ENCODE peak calls at places on chromosomes 1 and 21, in nine cellular contexts. F, M, L, N, H, G, Z, U and P are unnamed samples.

GRCh38 chr1:115545096-115545720 is 96.6 kb upstream of the VANGL1 start:
- DNase-seq in U (peak), Z (no peak), G (no peak), F (no peak), L (no peak), H (no peak), N (peak), M (no peak), P (no peak)

GRCh38 chr1:226678701-226679100 is 60.4 kb downstream of the ITPKB start:
- DNase-seq in G (no peak), U (no peak), M (no peak), H (no peak), F (no peak), N (no peak), Z (no peak), L (no peak), P (peak)

GRCh38 chr1:178020968-178021640 is 51.2 kb upstream of the SEC16B start:
- DNase-seq in U (no peak), M (no peak), Z (no peak), H (no peak), G (no peak), F (no peak), L (no peak), N (no peak), P (no peak)

GRCh38 chr1:161182214-161182613 is 4.9 kb upstream of the B4GALT3 start:
- DNase-seq in H (peak), N (no peak), U (peak), G (no peak), L (no peak), Z (no peak), M (peak), F (no peak), P (no peak)

GRCh38 chr1:56911098-56911497 is 54.7 kb downstream of the C8B start:
- DNase-seq in N (no peak), L (no peak), F (no peak), U (peak), G (no peak), H (peak), M (no peak), Z (no peak), P (no peak)

GRCh38 chr1:161115132-161115711 is 2.6 kb downstream of the PFDN2 start:
- DNase-seq in H (no peak), L (no peak), N (peak), U (peak), G (peak), F (peak), M (peak), Z (no peak), P (no peak)

GRCh38 chr1:232905324-232906034 is 44.9 kb upstream of the NTPCR start:
- DNase-seq in Z (peak), H (no peak), N (no peak), G (no peak), U (peak), M (peak), F (no peak), L (no peak), P (peak)

GRCh38 chr1:69312055-69312732 is 255.5 kb upstream of the LRRC7 start:
- DNase-seq in F (no peak), U (peak), N (no peak), M (no peak), G (no peak), H (no peak), Z (no peak), L (no peak), P (no peak)

GRCh38 chr1:109113787-109114568 is at the start of gene ELAPOR1:
- DNase-seq in M (no peak), H (peak), N (no peak), F (peak), U (peak), Z (peak), G (no peak), L (no peak), P (peak)

GRCh38 chr21:44648557-44649311 is 2.5 kb downstream of the KRTAP10-11 start:
- DNase-seq in G (no peak), Z (no peak), M (no peak), L (no peak), H (no peak), F (no peak), N (no peak), U (no peak), P (no peak)

GRCh38 chr21:14757533-14758327 is 211.6 kb upstream of the SAMSN1 start:
- DNase-seq in G (no peak), H (no peak), L (no peak), N (no peak), Z (no peak), M (no peak), U (no peak), F (no peak), P (no peak)

GRCh38 chr1:59046730-59047157 is 250.2 kb upstream of the FGGY start:
- DNase-seq in H (peak), U (no peak), Z (peak), F (no peak), M (no peak), N (no peak), L (no peak), G (no peak), P (peak)

GRCh38 chr1:145893306-145894055 is 7.8 kb upstream of the ANKRD35 start:
- DNase-seq in H (no peak), F (no peak), G (no peak), Z (no peak), M (no peak), N (no peak), U (no peak), L (no peak), P (no peak)

GRCh38 chr1:145892486-145893087 is 6.9 kb upstream of the ANKRD35 start:
- DNase-seq in L (no peak), H (no peak), F (no peak), Z (no peak), U (no peak), N (no peak), G (no peak), M (peak), P (no peak)

GRCh38 chr1:145889722-145890121 is 4.1 kb upstream of the ANKRD35 start:
- DNase-seq in L (no peak), H (no peak), G (no peak), F (no peak), Z (no peak), M (no peak), N (no peak), U (no peak), P (no peak)

GRCh38 chr1:145891143-145891542 is 5.5 kb upstream of the ANKRD35 start:
- DNase-seq in L (no peak), U (no peak), Z (no peak), N (no peak), M (peak), H (no peak), F (no peak), G (no peak), P (no peak)

DNA sequence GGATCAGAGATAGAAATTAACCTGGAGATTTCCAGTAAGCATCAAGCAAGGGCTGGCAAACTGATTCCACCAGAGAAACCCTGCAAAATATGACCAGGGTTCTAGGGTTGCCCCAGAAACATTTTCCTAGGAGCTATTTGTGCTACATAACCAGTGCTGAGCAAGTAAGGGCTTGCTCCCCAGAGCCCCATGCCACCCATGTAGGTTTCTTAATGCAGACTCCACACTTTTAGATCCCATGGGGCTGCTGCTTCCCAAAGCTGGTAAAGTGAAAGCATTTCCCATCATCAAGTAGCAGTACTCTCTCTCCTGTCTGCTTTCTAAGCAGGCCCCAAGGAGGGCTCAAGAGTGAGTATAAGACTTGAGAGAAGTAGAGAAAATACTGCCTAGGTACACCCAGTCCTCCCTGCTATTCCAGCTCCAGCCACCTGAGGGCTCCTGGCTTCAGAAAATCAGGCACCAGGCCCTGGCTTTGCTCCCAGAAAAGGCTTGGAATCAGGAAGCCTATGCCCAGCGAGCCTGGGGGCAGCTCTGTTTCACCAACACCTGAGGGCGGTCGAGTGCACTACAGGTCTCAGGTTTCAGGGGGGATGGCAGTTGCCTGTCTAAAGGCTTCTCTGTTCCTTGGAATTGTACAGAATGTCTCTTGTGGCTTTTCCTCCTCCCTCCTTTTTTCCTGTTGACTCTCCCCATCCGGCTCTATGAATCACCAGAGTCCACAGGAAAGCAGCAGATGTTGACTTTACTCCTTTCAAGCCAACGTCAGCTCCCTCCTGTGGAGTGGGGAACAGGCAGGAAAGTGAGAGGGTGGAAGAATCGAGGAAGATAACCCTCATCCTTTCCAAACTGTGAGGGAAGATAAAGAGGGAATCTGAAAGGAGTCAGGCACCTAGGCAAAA is 6.2 kb upstream of the ANKRD35 start:
- DNase-seq in N (peak), G (peak), U (peak), Z (peak), L (no peak), F (peak), M (peak), H (peak), P (peak)
- H3K4me3 ChIP-seq in N (no peak), G (no peak), U (no peak), Z (no peak), L (peak), F (peak), M (no peak), H (no peak), P (no peak)

GRCh38 chr1:1385931-1386330 is 10.9 kb upstream of the AURKAIP1 start:
- DNase-seq in N (no peak), G (no peak), M (no peak), H (no peak), U (no peak), Z (no peak), F (no peak), L (no peak), P (no peak)
- H3K4me3 ChIP-seq in N (no peak), G (no peak), M (no peak), H (no peak), U (no peak), Z (no peak), F (no peak), L (no peak), P (no peak)

GRCh38 chr1:231528175-231529029 is at the start of gene TSNAX:
- DNase-seq in N (peak), Z (peak), M (peak), H (peak), G (peak), F (peak), L (peak), U (peak), P (peak)

GRCh38 chr1:231536099-231536498 is 7.6 kb downstream of the TSNAX start:
- DNase-seq in H (no peak), N (no peak), G (no peak), Z (no peak), U (no peak), M (no peak), L (no peak), F (no peak), P (no peak)

GRCh38 chr1:231534703-231535159 is 6.3 kb downstream of the TSNAX start:
- DNase-seq in Z (no peak), G (no peak), N (no peak), L (no peak), F (no peak), U (no peak), M (no peak), H (no peak), P (no peak)

GRCh38 chr1:231527586-231528174 is 789 bp upstream of the TSNAX start:
- DNase-seq in U (no peak), Z (no peak), H (no peak), N (no peak), F (no peak), M (no peak), L (no peak), G (no peak), P (no peak)

DNA sequence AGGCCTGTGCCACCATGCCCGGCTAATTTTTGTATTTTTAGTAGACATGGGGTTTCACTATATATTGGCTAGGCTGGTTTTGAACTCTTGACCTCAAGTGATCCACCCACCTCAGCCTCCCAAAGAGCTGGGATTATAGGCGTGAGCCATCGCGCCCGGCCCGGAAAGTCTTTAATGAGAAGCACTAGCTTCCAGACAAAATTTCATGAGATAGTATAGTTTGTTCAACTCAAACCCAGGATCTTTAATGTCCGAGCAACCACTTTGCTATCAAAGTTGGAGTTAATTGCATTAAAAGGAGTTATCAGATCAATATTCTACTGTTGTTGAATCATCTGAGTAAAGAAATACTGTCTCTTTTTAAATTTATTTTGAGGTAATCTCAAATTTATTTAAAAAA is 4.8 kb downstream of the TSNAX start:
- DNase-seq in L (no peak), F (no peak), G (no peak), Z (no peak), U (no peak), M (no peak), H (no peak), N (no peak), P (no peak)
- H3K4me3 ChIP-seq in L (no peak), F (no peak), G (no peak), Z (no peak), U (no peak), M (no peak), H (no peak), N (no peak), P (no peak)

GRCh38 chr1:225601902-225602589 is 50.9 kb downstream of the ENAH start:
- DNase-seq in U (no peak), Z (no peak), G (no peak), F (no peak), M (no peak), N (no peak), L (no peak), H (no peak), P (no peak)
- H3K4me3 ChIP-seq in U (no peak), Z (no peak), G (no peak), F (peak), M (no peak), N (no peak), L (no peak), H (no peak), P (no peak)

GRCh38 chr21:39386194-39386593 is 37.3 kb upstream of the HMGN1 start:
- DNase-seq in F (peak), H (no peak), G (no peak), M (peak), N (no peak), L (no peak), U (no peak), Z (no peak), P (no peak)
- H3K4me3 ChIP-seq in F (peak), H (peak), G (no peak), M (peak), N (peak), L (peak), U (no peak), Z (no peak), P (no peak)

GRCh38 chr1:26281971-26282693 is 2.2 kb downstream of the SH3BGRL3 start:
- DNase-seq in M (peak), H (no peak), G (no peak), Z (no peak), U (no peak), F (peak), L (no peak), N (no peak), P (no peak)
- H3K4me3 ChIP-seq in M (peak), H (no peak), G (no peak), Z (no peak), U (peak), F (no peak), L (peak), N (no peak), P (no peak)